ENCODE peak calls at places on chromosome 22, in five cellular contexts. Z is HTR-8/SVneo, H is BE2C, U is PC-9, B is GM06990. M is an unnamed sample.

GRCh38 chr22:42939941-42940653 is 74.9 kb downstream of the PACSIN2 start:
- DNase-seq in Z (peak; percentile 62), H (no peak), U (peak; percentile 99), B (no peak), M (peak; percentile 43)

GRCh38 chr22:19110064-19110458 is 12.2 kb downstream of the DGCR2 start:
- DNase-seq in Z (no peak), H (no peak), U (no peak), B (no peak), M (no peak)

GRCh38 chr22:32788884-32789624 is 12.5 kb upstream of the TIMP3 start:
- DNase-seq in Z (no peak), H (no peak), U (peak; percentile 88), B (no peak), M (peak; percentile 65)

GRCh38 chr22:45554861-45555260 is 52.2 kb downstream of the FBLN1 start:
- DNase-seq in Z (no peak), H (no peak), U (no peak), B (no peak), M (no peak)

GRCh38 chr22:36321797-36322601 is 65.8 kb downstream of the MYH9 start:
- DNase-seq in Z (no peak), H (no peak), U (no peak), B (no peak), M (no peak)

GRCh38 chr22:50622723-50623327 is 5.1 kb downstream of the ARSA start:
- DNase-seq in Z (no peak), H (no peak), U (no peak), B (no peak), M (peak; percentile 85)

GRCh38 chr22:31616315-31616980 is 45.6 kb downstream of the PISD start:
- DNase-seq in Z (no peak), H (no peak), U (no peak), B (peak; percentile 59), M (no peak)

GRCh38 chr22:35961480-35961902 is 67.1 kb downstream of the RBFOX2 start:
- DNase-seq in Z (peak; percentile 34), H (peak; percentile 37), U (no peak), B (no peak), M (peak; percentile 27)

M was measured in SW480.